ENCODE peak calls at places on chromosomes 1 and 21, in nine cellular contexts. X is activated B cell treated with CpG ODN at 0.5 μM for 24 hours, O is progenitor cell of endocrine pancreas, V is IMR-90, Y is fibroblast of lung, L is A549, W is astrocyte of the cerebellum, H is foreskin fibroblast, U is upper lobe of right lung. N is an unnamed sample.

GRCh38 chr21:26148071-26148470 is 22.5 kb downstream of the APP start:
- DNase-seq in X (no peak), O (no peak), V (no peak), Y (no peak), L (peak; percentile 9), W (no peak), H (no peak), U (no peak), N (no peak)

GRCh38 chr1:85862456-85862855 is 154.2 kb upstream of the ZNHIT6 start:
- DNase-seq in X (no peak), O (no peak), V (peak; percentile 71), Y (peak; percentile 11), L (peak; percentile 47), W (no peak), H (peak; percentile 31), U (no peak), N (peak; percentile 90)

GRCh38 chr1:161076410-161076809 is 6.7 kb upstream of the ARHGAP30 start:
- DNase-seq in X (no peak), O (no peak), V (no peak), Y (no peak), L (no peak), W (no peak), H (no peak), U (no peak), N (no peak)

GRCh38 chr1:50424045-50424939 is 1.0 kb upstream of the DMRTA2 start:
- DNase-seq in X (no peak), O (no peak), V (no peak), Y (no peak), L (no peak), W (no peak), H (no peak), U (no peak), N (no peak)

GRCh38 chr1:190277116-190277515 is 200.5 kb downstream of the BRINP3 start:
- DNase-seq in X (no peak), O (no peak), V (no peak), Y (no peak), L (no peak), W (no peak), H (no peak), U (no peak), N (no peak)

GRCh38 chr1:67882196-67882958 is 49.1 kb upstream of the GNG12 start:
- DNase-seq in X (no peak), O (no peak), V (no peak), Y (no peak), L (no peak), W (no peak), H (no peak), U (no peak), N (peak; percentile 17)

GRCh38 chr21:44092201-44092600 is 15.0 kb upstream of the PWP2 start:
- DNase-seq in X (no peak), O (no peak), V (no peak), Y (no peak), L (no peak), W (no peak), H (no peak), U (peak; percentile 33), N (no peak)

GRCh38 chr1:28601696-28602095 is 9.6 kb downstream of the RAB42 start:
- DNase-seq in X (no peak), O (no peak), V (peak; percentile 97), Y (peak; percentile 93), L (no peak), W (peak; percentile 88), H (peak; percentile 94), U (no peak), N (peak; percentile 86)

GRCh38 chr1:115642168-115643072 is 650 bp downstream of the VANGL1 start:
- DNase-seq in X (no peak), O (peak; percentile 51), V (peak; percentile 20), Y (peak; percentile 58), L (peak; percentile 48), W (no peak), H (peak; percentile 26), U (peak; percentile 74), N (peak; percentile 54)
- TF ChIP-seq CTCF in X (no peak), O (peak; percentile 19), V (peak; percentile 5), Y (no peak), L (peak; percentile 11), W (no peak), H (no peak), U (no peak), N (no peak)

DNA sequence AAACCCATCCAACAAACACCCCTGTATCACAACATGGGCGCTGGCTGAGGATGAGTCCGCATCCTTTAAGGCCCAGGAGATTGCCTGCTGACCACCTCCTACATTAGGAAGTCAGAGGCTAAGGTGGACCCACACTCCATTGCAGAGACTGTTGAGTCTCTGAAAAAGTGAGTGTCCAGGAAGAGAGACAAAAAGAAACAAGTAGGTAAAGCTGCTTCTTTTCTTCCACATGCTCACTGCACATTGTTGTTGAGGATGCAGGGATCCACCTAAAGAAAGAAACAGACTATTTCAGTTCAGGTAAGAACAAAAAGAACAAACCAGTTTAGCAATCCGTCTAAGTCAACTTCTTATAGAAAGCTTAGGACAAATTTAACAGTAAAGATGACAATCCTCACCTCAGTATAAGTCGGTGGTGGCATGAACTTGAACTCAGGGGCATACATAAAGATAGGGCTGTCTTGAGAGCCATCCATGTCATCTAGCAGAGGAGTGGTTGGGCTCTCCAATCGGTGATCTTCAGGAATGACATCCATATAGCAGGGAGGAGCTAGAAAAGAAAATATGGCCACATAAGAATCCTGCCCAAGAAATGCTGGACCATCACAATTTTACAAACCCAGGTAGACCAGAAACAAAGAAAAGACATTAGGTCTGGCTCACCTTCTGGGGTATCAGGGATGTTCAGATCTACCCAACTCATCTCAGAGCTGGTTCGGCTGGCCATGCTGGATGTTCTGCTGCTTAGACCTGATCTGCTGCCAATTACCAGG is 2.6 kb downstream of the TXNIP start:
- DNase-seq in X (no peak), O (no peak), V (no peak), Y (no peak), L (no peak), W (no peak), H (no peak), U (no peak), N (no peak)
- TF ChIP-seq CTCF in X (no peak), O (no peak), V (no peak), Y (no peak), L (no peak), W (no peak), H (no peak), U (no peak), N (no peak)

GRCh38 chr1:20727746-20728316 is 4.7 kb downstream of the SH2D5 start:
- DNase-seq in X (no peak), O (no peak), V (no peak), Y (no peak), L (no peak), W (no peak), H (no peak), U (peak; percentile 56), N (no peak)
- TF ChIP-seq CTCF in X (no peak), O (peak; percentile 12), V (peak; percentile 24), Y (peak; percentile 14), L (no peak), W (no peak), H (no peak), U (no peak), N (peak; percentile 6)

DNA sequence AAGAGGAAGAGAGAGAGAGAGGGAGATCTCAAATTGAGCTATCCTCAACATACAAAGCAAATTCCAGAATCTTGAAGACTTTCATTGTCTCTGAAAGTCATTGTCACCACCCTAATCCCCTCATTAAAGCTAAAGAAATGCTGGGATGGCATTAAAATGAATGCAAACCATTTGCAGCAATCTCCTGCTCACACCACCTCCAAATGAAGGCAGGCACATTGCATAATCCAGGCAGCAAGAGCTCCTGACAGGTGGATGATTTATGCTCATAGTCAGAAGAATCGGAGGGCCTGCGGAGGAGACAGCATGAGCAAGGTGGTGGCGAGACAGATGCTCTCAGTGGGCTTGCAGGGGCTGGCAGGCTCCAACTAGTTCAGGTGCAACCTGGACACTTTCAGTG is 90.2 kb downstream of the ESRRG start:
- DNase-seq in X (no peak), O (no peak), V (no peak), Y (no peak), L (no peak), W (no peak), H (no peak), U (no peak), N (no peak)
- TF ChIP-seq CTCF in X (no peak), O (no peak), V (no peak), Y (no peak), L (no peak), W (no peak), H (no peak), U (no peak), N (no peak)

DNA sequence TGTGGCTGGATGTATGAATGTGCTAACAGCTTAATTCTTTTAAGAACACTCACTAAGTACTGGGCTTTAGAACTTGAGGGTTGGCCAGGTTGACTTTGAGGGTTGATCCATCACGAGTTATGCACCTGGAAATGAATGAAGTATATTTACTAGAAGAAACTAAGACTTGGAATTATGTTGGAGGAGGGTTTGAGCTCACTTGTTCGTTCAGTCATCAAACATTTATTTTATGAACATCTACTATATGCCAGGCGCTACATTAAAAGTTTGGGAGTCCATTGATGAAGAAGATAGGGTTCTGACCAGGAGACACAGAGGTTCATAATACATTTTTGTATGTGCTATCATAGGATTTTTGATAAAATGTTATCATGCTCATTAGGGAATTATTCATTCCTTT is 5.3 kb downstream of the JUN start:
- DNase-seq in X (no peak), O (no peak), V (no peak), Y (peak; percentile 25), L (no peak), W (no peak), H (no peak), U (no peak), N (no peak)
- TF ChIP-seq CTCF in X (no peak), O (no peak), V (no peak), Y (no peak), L (no peak), W (no peak), H (no peak), U (no peak), N (no peak)

GRCh38 chr1:204828352-204828850 is 42.3 kb upstream of the NFASC start:
- DNase-seq in X (peak; percentile 39), O (peak; percentile 69), V (no peak), Y (peak; percentile 67), L (peak; percentile 60), W (no peak), H (peak; percentile 62), U (peak; percentile 70), N (peak; percentile 12)

GRCh38 chr1:204829133-204829532 is 41.5 kb upstream of the NFASC start:
- DNase-seq in X (no peak), O (no peak), V (no peak), Y (no peak), L (no peak), W (no peak), H (no peak), U (no peak), N (no peak)

GRCh38 chr1:204821924-204822323 is 48.7 kb upstream of the NFASC start:
- DNase-seq in X (no peak), O (no peak), V (no peak), Y (no peak), L (no peak), W (no peak), H (no peak), U (no peak), N (no peak)

GRCh38 chr1:204830671-204831585 is 39.7 kb upstream of the NFASC start:
- DNase-seq in X (no peak), O (no peak), V (no peak), Y (no peak), L (no peak), W (no peak), H (no peak), U (no peak), N (no peak)

DNA sequence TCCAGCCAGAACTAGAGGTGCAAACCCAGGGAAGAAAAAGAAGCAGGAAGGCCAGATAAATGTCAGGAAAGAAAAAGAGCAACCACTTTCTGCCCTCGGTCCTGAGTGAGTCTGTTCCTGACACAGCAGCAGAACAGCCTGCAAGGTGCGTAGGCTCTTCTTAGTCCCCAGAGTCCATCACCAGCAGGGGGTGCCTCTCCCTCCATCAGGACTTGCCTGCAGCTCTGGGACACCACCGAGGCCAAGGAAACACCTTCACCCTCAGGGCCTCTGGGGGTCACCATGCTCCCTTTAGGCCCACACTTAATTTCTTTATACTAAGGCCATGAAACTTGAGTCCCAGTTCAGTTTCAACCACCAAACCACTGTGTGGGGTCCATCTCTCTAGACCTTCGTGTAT is 43.7 kb upstream of the NFASC start:
- DNase-seq in X (no peak), O (peak; percentile 21), V (no peak), Y (peak; percentile 13), L (peak; percentile 50), W (no peak), H (no peak), U (no peak), N (no peak)
- TF ChIP-seq CTCF in X (no peak), O (peak; percentile 54), V (no peak), Y (no peak), L (peak; percentile 34), W (no peak), H (peak; percentile 26), U (no peak), N (peak; percentile 12)